ENCODE peak calls at places on chromosomes 13 and 19, in nine cellular contexts. T is LHCN-M2, G is trophoblast cell, N is heart right ventricle, M is GM04503, I is EH, Q is epithelial cell of esophagus, B is left lung, F is amygdala. W is an unnamed sample.

GRCh38 chr13:51760592-51760991 is 43.4 kb downstream of the DHRS12 start:
- DNase-seq in Q (no peak), M (no peak), T (peak; percentile 63), N (no peak), F (peak; percentile 20), B (no peak), G (no peak), I (no peak), W (no peak)

GRCh38 chr13:30638301-30638700 is 20.6 kb downstream of the USPL1 start:
- DNase-seq in I (no peak), M (no peak), N (no peak), F (no peak), B (no peak), T (no peak), Q (no peak), G (no peak), W (no peak)

GRCh38 chr13:36706755-36707154 is 32.9 kb downstream of the SERTM1 start:
- DNase-seq in M (peak; percentile 38), F (no peak), Q (no peak), G (peak; percentile 80), B (no peak), T (no peak), I (peak; percentile 82), N (no peak), W (peak; percentile 82)

GRCh38 chr19:277581-278165 is 13.5 kb downstream of the PLPP2 start:
- DNase-seq in M (no peak), I (peak; percentile 54), B (no peak), G (peak; percentile 83), T (no peak), F (no peak), N (no peak), Q (peak; percentile 32), W (no peak)

GRCh38 chr19:3801412-3802096 is 15.4 kb upstream of the MATK start:
- DNase-seq in T (no peak), G (peak; percentile 14), M (no peak), B (peak; percentile 85), I (peak; percentile 33), F (peak; percentile 8), Q (peak; percentile 14), N (peak; percentile 46), W (no peak)

GRCh38 chr13:109868583-109869311 is 82.4 kb upstream of the IRS2 start:
- DNase-seq in I (peak; percentile 10), N (no peak), Q (peak; percentile 58), F (no peak), B (no peak), G (peak; percentile 33), M (no peak), T (peak; percentile 75), W (no peak)

GRCh38 chr13:78997902-78998654 is 339.1 kb upstream of the OBI1 start:
- DNase-seq in Q (no peak), T (no peak), N (no peak), B (no peak), G (no peak), I (no peak), F (no peak), M (no peak), W (no peak)

GRCh38 chr19:39083983-39084731 is at the start of gene ACP7:
- DNase-seq in B (peak; percentile 71), I (no peak), T (no peak), M (no peak), F (no peak), Q (no peak), G (no peak), N (no peak), W (no peak)

GRCh38 chr13:113874177-113874576 is 10.3 kb upstream of the GAS6 start:
- DNase-seq in Q (no peak), G (no peak), N (no peak), T (no peak), F (no peak), B (no peak), M (no peak), I (no peak), W (no peak)

GRCh38 chr19:45768644-45769053 is 403 bp downstream of the SIX5 start:
- DNase-seq in N (no peak), I (peak; percentile 61), T (peak; percentile 45), Q (peak; percentile 65), M (no peak), B (peak; percentile 87), G (peak; percentile 58), F (no peak), W (no peak)

GRCh38 chr19:38700350-38700932 is 43.8 kb downstream of the CAPN12 start:
- DNase-seq in I (no peak), G (no peak), B (no peak), N (no peak), Q (no peak), M (no peak), F (no peak), T (no peak), W (no peak)

GRCh38 chr13:97133955-97134354 is 88.2 kb upstream of the MBNL2 start:
- DNase-seq in F (no peak), Q (no peak), B (no peak), G (peak; percentile 34), I (peak; percentile 18), M (no peak), T (no peak), N (no peak), W (no peak)

GRCh38 chr19:54448037-54448773 is 794 bp upstream of the LENG8 start:
- DNase-seq in N (peak; percentile 68), F (no peak), I (peak; percentile 72), M (no peak), B (peak; percentile 82), Q (peak; percentile 72), T (peak; percentile 68), G (peak; percentile 82), W (no peak)

GRCh38 chr13:24207841-24208240 is 47.3 kb downstream of the SPATA13 start:
- DNase-seq in M (no peak), B (no peak), F (no peak), N (no peak), I (no peak), G (no peak), Q (no peak), T (no peak), W (no peak)

GRCh38 chr19:46848389-46848788 is 2.3 kb downstream of the AP2S1 start:
- DNase-seq in B (no peak), Q (no peak), M (no peak), N (no peak), T (no peak), I (no peak), F (no peak), G (no peak), W (no peak)

GRCh38 chr19:42427313-42427712 is at the start of gene LIPE:
- DNase-seq in N (no peak), M (no peak), Q (no peak), I (no peak), B (no peak), F (no peak), G (no peak), T (no peak), W (no peak)

GRCh38 chr19:33557720-33558119 is 36.1 kb upstream of the PEPD start:
- DNase-seq in Q (no peak), F (no peak), T (no peak), G (no peak), N (no peak), I (no peak), B (no peak), M (no peak), W (no peak)

GRCh38 chr13:100789481-100789880 is 114.9 kb upstream of the TMTC4 start:
- DNase-seq in M (no peak), F (peak; percentile 54), B (no peak), T (peak; percentile 8), G (no peak), I (no peak), N (no peak), Q (no peak), W (no peak)

GRCh38 chr19:18408053-18408476 is 10.6 kb upstream of the LRRC25 start:
- DNase-seq in N (peak; percentile 8), M (no peak), B (peak; percentile 89), Q (no peak), G (peak; percentile 53), I (no peak), T (no peak), F (no peak), W (no peak)

GRCh38 chr13:97001641-97002040 is 7.4 kb upstream of the OXGR1 start:
- DNase-seq in N (no peak), T (no peak), F (no peak), Q (no peak), B (no peak), M (no peak), G (no peak), I (no peak), W (no peak)

GRCh38 chr13:94006271-94006670 is 473.2 kb downstream of the DCT start:
- DNase-seq in Q (no peak), B (no peak), N (no peak), I (no peak), T (no peak), G (no peak), F (no peak), M (no peak), W (no peak)

GRCh38 chr19:658916-659839 is 3.8 kb downstream of the RNF126 start:
- DNase-seq in Q (peak; percentile 99), T (peak; percentile 86), N (no peak), M (no peak), G (peak; percentile 42), B (no peak), I (no peak), F (no peak), W (no peak)

GRCh38 chr13:24683833-24684599 is 3.8 kb downstream of the ATP12A start:
- DNase-seq in M (no peak), F (peak; percentile 3), Q (peak; percentile 48), G (peak; percentile 40), B (peak; percentile 82), I (peak; percentile 57), N (peak; percentile 43), T (peak; percentile 32), W (no peak)

GRCh38 chr13:113148407-113148806 is 10.0 kb upstream of the PROZ start:
- DNase-seq in N (no peak), F (no peak), Q (no peak), M (no peak), G (no peak), B (no peak), I (no peak), T (no peak), W (no peak)

GRCh38 chr13:29594710-29595379 is 643 bp downstream of the SLC7A1 start:
- DNase-seq in T (peak; percentile 56), F (no peak), B (peak; percentile 91), N (no peak), I (peak; percentile 71), G (peak; percentile 83), Q (peak; percentile 66), M (no peak), W (no peak)

GRCh38 chr19:49097453-49098288 is 12.4 kb downstream of the SNRNP70 start:
- DNase-seq in I (peak; percentile 83), M (no peak), N (peak; percentile 56), T (peak; percentile 67), Q (peak; percentile 84), F (peak; percentile 16), G (peak; percentile 90), B (no peak), W (peak; percentile 17)

GRCh38 chr19:41323023-41323422 is 13.1 kb downstream of the CCDC97 start:
- DNase-seq in T (peak; percentile 71), M (no peak), G (peak; percentile 38), N (no peak), Q (no peak), F (no peak), B (peak; percentile 65), I (peak; percentile 87), W (no peak)

GRCh38 chr13:51729853-51730553 is 74.0 kb downstream of the DHRS12 start:
- DNase-seq in F (no peak), T (peak; percentile 93), N (no peak), G (peak; percentile 76), I (peak; percentile 93), M (peak; percentile 62), B (no peak), Q (peak; percentile 81), W (peak; percentile 53)

GRCh38 chr19:58217069-58217481 is 11.6 kb upstream of the ZNF544 start:
- DNase-seq in B (no peak), T (no peak), M (no peak), G (no peak), N (no peak), F (no peak), Q (no peak), I (no peak), W (no peak)

GRCh38 chr19:10086032-10086903 is at the start of gene SHFL:
- DNase-seq in N (peak; percentile 74), I (peak; percentile 74), B (peak; percentile 96), G (peak; percentile 21), F (peak; percentile 18), M (no peak), Q (peak; percentile 58), T (peak; percentile 60), W (no peak)

GRCh38 chr19:18488838-18489626 is 32.8 kb downstream of the ELL start:
- DNase-seq in F (no peak), T (no peak), I (no peak), B (no peak), G (peak; percentile 71), Q (peak; percentile 40), M (no peak), N (no peak), W (no peak)

W was measured in AG04449.